ENCODE peak calls at places on chromosome 5, in five cellular contexts. One of them, this sample, is unnamed.

GRCh38 chr5:99141534-99142135 is 212.8 kb upstream of the CHD1 start:
- DNase-seq in thoracic aorta: no peak
- DNase-seq in T-helper 17 cell: no peak
- DNase-seq in astrocyte of the spinal cord: no peak
- DNase-seq in substantia nigra: no peak
- DNase-seq in this sample: no peak

GRCh38 chr5:21685016-21685415 is 1168.1 kb downstream of the CDH12 start:
- DNase-seq in T-helper 17 cell: no peak
- DNase-seq in thoracic aorta: no peak
- DNase-seq in substantia nigra: no peak
- DNase-seq in astrocyte of the spinal cord: no peak
- DNase-seq in this sample: no peak

GRCh38 chr5:123659495-123659894 is 147.5 kb downstream of the CSNK1G3 start:
- DNase-seq in astrocyte of the spinal cord: peak
- DNase-seq in thoracic aorta: no peak
- DNase-seq in substantia nigra: no peak
- DNase-seq in T-helper 17 cell: no peak
- DNase-seq in this sample: no peak

GRCh38 chr5:50958852-50959457 is 292.5 kb downstream of the PARP8 start:
- DNase-seq in thoracic aorta: no peak
- DNase-seq in astrocyte of the spinal cord: peak
- DNase-seq in substantia nigra: no peak
- DNase-seq in T-helper 17 cell: no peak
- DNase-seq in this sample: no peak

GRCh38 chr5:91651704-91652103 is 268.6 kb upstream of the ARRDC3 start:
- DNase-seq in substantia nigra: no peak
- DNase-seq in astrocyte of the spinal cord: no peak
- DNase-seq in thoracic aorta: no peak
- DNase-seq in T-helper 17 cell: no peak
- DNase-seq in this sample: no peak

GRCh38 chr5:156208271-156208670 is 118.7 kb upstream of the SGCD start:
- DNase-seq in T-helper 17 cell: no peak
- DNase-seq in thoracic aorta: no peak
- DNase-seq in astrocyte of the spinal cord: no peak
- DNase-seq in substantia nigra: no peak
- DNase-seq in this sample: no peak

GRCh38 chr5:31361234-31361633 is 167.7 kb downstream of the CDH6 start:
- DNase-seq in thoracic aorta: no peak
- DNase-seq in substantia nigra: no peak
- DNase-seq in astrocyte of the spinal cord: peak
- DNase-seq in T-helper 17 cell: no peak
- DNase-seq in this sample: no peak

GRCh38 chr5:112690605-112691340 is 46.9 kb upstream of the APC start:
- DNase-seq in T-helper 17 cell: no peak
- DNase-seq in substantia nigra: no peak
- DNase-seq in astrocyte of the spinal cord: no peak
- DNase-seq in thoracic aorta: no peak
- DNase-seq in this sample: no peak

GRCh38 chr5:174998131-174998730 is 273.8 kb downstream of the MSX2 start:
- DNase-seq in T-helper 17 cell: no peak
- DNase-seq in astrocyte of the spinal cord: no peak
- DNase-seq in substantia nigra: no peak
- DNase-seq in thoracic aorta: no peak
- DNase-seq in this sample: no peak

GRCh38 chr5:125883223-125883622 is 540.0 kb upstream of the GRAMD2B start:
- DNase-seq in thoracic aorta: no peak
- DNase-seq in substantia nigra: no peak
- DNase-seq in astrocyte of the spinal cord: no peak
- DNase-seq in T-helper 17 cell: no peak
- DNase-seq in this sample: no peak